ENCODE peak calls at places on chromosomes 3 and 15, in ten cellular contexts. M is activated T-helper 1 cell treated with anti-CD3 and anti-CD28 coated beads, Interleukin-12 subunit alpha, Interleukin-12 subunit beta, Interleukin-2, Interleukin-4 antibody, amounts not matched to agents 30 ng/mL and 10 ng/mL and 1 ng/mL, durations not matched to agents 14 hours and 24 hours and 36 hours; B is amygdala; Z is progenitor cell of endocrine pancreas; S is activated T-cell treated with anti-CD3 and anti-CD28 coated beads for 4 hours; N is body of pancreas; D is mucosa of descending colon; P is SK-N-DZ; V is GM12891; T is HAP-1. R is an unnamed sample.

GRCh38 chr3:58685641-58686040 is 19.1 kb upstream of the FAM3D start:
- DNase-seq in Z (no peak), T (no peak), V (no peak), N (no peak), P (no peak), M (no peak), S (no peak), B (no peak), D (no peak), R (no peak)

GRCh38 chr3:115330406-115330805 is 183.3 kb upstream of the ZBTB20 start:
- DNase-seq in D (no peak), V (no peak), M (no peak), B (no peak), T (no peak), N (no peak), S (no peak), Z (no peak), P (no peak), R (no peak)

GRCh38 chr3:17398959-17399551 is 343.4 kb downstream of the TBC1D5 start:
- DNase-seq in P (no peak), T (no peak), V (no peak), M (no peak), B (no peak), Z (no peak), S (no peak), D (no peak), N (no peak), R (no peak)

GRCh38 chr15:33859992-33860545 is 108.2 kb upstream of the CHRM5 start:
- DNase-seq in Z (no peak), V (no peak), M (no peak), B (no peak), P (no peak), D (no peak), N (no peak), S (no peak), T (no peak), R (no peak)

GRCh38 chr15:43516801-43517353 is 531 bp upstream of the MAP1A start:
- DNase-seq in V (no peak), M (no peak), N (no peak), P (peak; percentile 56), D (no peak), T (no peak), B (no peak), S (no peak), Z (no peak), R (no peak)

GRCh38 chr3:124258057-124258500 is 266.2 kb upstream of the ROPN1 start:
- DNase-seq in V (no peak), S (no peak), Z (no peak), P (no peak), T (no peak), D (no peak), B (no peak), N (peak; percentile 25), M (no peak), R (no peak)

GRCh38 chr3:59510576-59510975 is 460.8 kb upstream of the CFAP20DC start:
- DNase-seq in P (no peak), Z (no peak), V (no peak), B (no peak), D (no peak), M (no peak), N (no peak), T (no peak), S (no peak), R (no peak)

GRCh38 chr3:190036631-190037030 is 84.1 kb downstream of the P3H2 start:
- DNase-seq in D (no peak), P (peak; percentile 58), S (no peak), B (no peak), T (no peak), V (no peak), M (no peak), Z (no peak), N (no peak), R (no peak)

GRCh38 chr3:73868688-73869315 is 244.1 kb upstream of the PDZRN3 start:
- DNase-seq in B (no peak), T (peak; percentile 83), P (peak; percentile 42), M (no peak), V (no peak), Z (peak; percentile 16), S (no peak), D (peak; percentile 78), N (peak; percentile 66), R (no peak)

GRCh38 chr3:146300756-146301155 is 49.9 kb upstream of the PLSCR4 start:
- DNase-seq in V (no peak), T (no peak), D (no peak), Z (no peak), S (no peak), N (no peak), M (no peak), P (no peak), B (no peak), R (no peak)

GRCh38 chr3:150497956-150498355 is 48.3 kb downstream of the SERP1 start:
- DNase-seq in M (no peak), N (no peak), T (no peak), D (no peak), P (no peak), B (no peak), V (no peak), Z (no peak), S (no peak), R (no peak)

GRCh38 chr3:47664519-47664918 is 85.9 kb upstream of the CSPG5 start:
- DNase-seq in D (no peak), S (no peak), Z (no peak), T (peak; percentile 17), V (peak; percentile 6), B (no peak), N (no peak), P (no peak), M (no peak), R (no peak)

GRCh38 chr3:48157950-48158376 is 30.3 kb downstream of the CDC25A start:
- DNase-seq in T (peak; percentile 33), Z (peak; percentile 34), M (peak; percentile 28), S (peak; percentile 28), D (peak; percentile 58), B (no peak), P (peak; percentile 38), V (no peak), N (peak; percentile 62), R (no peak)

GRCh38 chr3:160180581-160181216 is 44.5 kb upstream of the C3orf80 start:
- DNase-seq in V (no peak), S (no peak), P (no peak), B (no peak), D (peak; percentile 13), T (no peak), M (no peak), Z (no peak), N (no peak), R (no peak)

GRCh38 chr3:156826144-156826895 is at the start of gene LEKR1:
- DNase-seq in P (peak; percentile 27), D (peak; percentile 93), T (no peak), V (peak; percentile 74), B (peak; percentile 68), N (peak; percentile 88), M (peak; percentile 64), Z (peak; percentile 78), S (peak; percentile 54), R (peak; percentile 92)

GRCh38 chr3:195257454-195258448 is 13.2 kb downstream of the XXYLT1 start:
- DNase-seq in V (no peak), B (no peak), N (no peak), T (no peak), M (no peak), P (peak; percentile 4), D (no peak), S (no peak), Z (no peak), R (no peak)

GRCh38 chr15:55587321-55588069 is 650 bp downstream of the PYGO1 start:
- DNase-seq in T (peak; percentile 15), P (peak; percentile 50), D (peak; percentile 4), N (peak; percentile 46), V (peak; percentile 43), B (no peak), Z (peak; percentile 50), S (no peak), M (no peak), R (no peak)

GRCh38 chr3:53166781-53167291 is 5.8 kb downstream of the PRKCD start:
- DNase-seq in Z (no peak), T (no peak), B (no peak), N (no peak), D (no peak), S (no peak), P (no peak), V (no peak), M (no peak), R (no peak)

GRCh38 chr15:43244092-43244491 is 22.6 kb downstream of the TGM5 start:
- DNase-seq in T (no peak), S (no peak), Z (no peak), D (no peak), N (no peak), V (no peak), B (no peak), M (no peak), P (no peak), R (no peak)

GRCh38 chr3:167114619-167115018 is 265.5 kb downstream of the ZBBX start:
- DNase-seq in B (no peak), N (no peak), D (no peak), T (no peak), S (no peak), V (no peak), P (no peak), M (no peak), Z (no peak), R (no peak)

GRCh38 chr3:177597325-177598109 is 400.2 kb upstream of the TBL1XR1 start:
- DNase-seq in D (peak; percentile 49), B (peak; percentile 33), M (no peak), N (no peak), V (no peak), T (no peak), Z (no peak), S (no peak), P (peak; percentile 73), R (no peak)

GRCh38 chr3:192812736-192813383 is 85.5 kb upstream of the FGF12 start:
- DNase-seq in S (no peak), M (no peak), Z (no peak), T (peak; percentile 63), B (no peak), P (peak; percentile 59), V (no peak), D (peak; percentile 63), N (peak; percentile 46), R (no peak)

GRCh38 chr15:74833376-74834107 is 7.1 kb downstream of the CPLX3 start:
- DNase-seq in S (no peak), B (no peak), N (no peak), V (no peak), P (no peak), D (no peak), M (no peak), T (no peak), Z (no peak), R (no peak)

GRCh38 chr3:25412269-25412668 is 15.8 kb upstream of the RARB start:
- DNase-seq in B (no peak), Z (no peak), D (no peak), P (no peak), N (no peak), S (no peak), T (no peak), M (no peak), V (no peak), R (no peak)

GRCh38 chr3:60579734-60580133 is 671.5 kb downstream of the FHIT start:
- DNase-seq in S (no peak), P (peak; percentile 9), M (no peak), Z (no peak), T (no peak), N (no peak), B (no peak), D (no peak), V (no peak), R (no peak)

GRCh38 chr15:90086868-90087268 is 15.4 kb downstream of the IDH2 start:
- DNase-seq in V (peak; percentile 73), Z (no peak), N (peak; percentile 57), T (peak; percentile 29), S (no peak), M (no peak), B (no peak), P (peak; percentile 38), D (peak; percentile 73), R (no peak)

GRCh38 chr15:66004618-66005262 is 135.4 kb downstream of the RAB11A start:
- DNase-seq in T (peak; percentile 47), Z (peak; percentile 33), B (no peak), D (peak; percentile 62), S (no peak), V (peak; percentile 32), M (peak; percentile 12), N (peak; percentile 35), P (no peak), R (no peak)

GRCh38 chr3:121330118-121330517 is 215.7 kb downstream of the POLQ start:
- DNase-seq in P (no peak), D (no peak), N (no peak), B (no peak), V (no peak), M (no peak), S (no peak), T (no peak), Z (no peak), R (no peak)